ENCODE peak calls at places on chromosomes 12 and 14, in nine cellular contexts. O is NCI-H1092; U is stimulated activated CD4-positive, alpha-beta T cell treated with anti-CD3 and anti-CD28 coated beads, Interleukin-4, amount 100 ng/mL, for 1 hour; S is adrenal gland; Q is NCI-H1436; D is activated CD4-positive, alpha-beta memory T cell treated with anti-CD3 and anti-CD28 coated beads, Interleukin-2, amount 10 ng/mL, durations not matched to agents 7 days and 5 days; I is HCT116; G is NCI-H748 treated with DMSO at 0.1 percent for 48 hours; W is tibial artery. E is an unnamed sample.

GRCh38 chr14:34223302-34224150 is 238.5 kb downstream of the SPTSSA start:
- DNase-seq in O (no peak), G (no peak), W (no peak), I (no peak), Q (no peak), U (no peak), D (no peak), S (no peak), E (no peak)

GRCh38 chr14:23252006-23252405 is 14.3 kb downstream of the RNF212B start:
- DNase-seq in G (no peak), D (no peak), O (no peak), I (no peak), S (no peak), W (no peak), U (no peak), Q (no peak), E (no peak)

GRCh38 chr12:120760349-120761245 is 35.0 kb downstream of the ACADS start:
- DNase-seq in S (no peak), O (no peak), G (no peak), Q (no peak), W (no peak), I (no peak), D (peak; percentile 52), U (no peak), E (no peak)

GRCh38 chr12:6334940-6335450 is 6.9 kb downstream of the TNFRSF1A start:
- DNase-seq in W (no peak), S (no peak), I (no peak), U (no peak), O (no peak), G (no peak), D (no peak), Q (no peak), E (peak; percentile 68)

GRCh38 chr12:15090441-15090840 is 117.6 kb downstream of the PDE6H start:
- DNase-seq in U (no peak), G (no peak), Q (no peak), I (no peak), S (no peak), O (no peak), W (no peak), D (no peak), E (no peak)

GRCh38 chr12:79407671-79408622 is 282.8 kb downstream of the PAWR start:
- DNase-seq in S (peak; percentile 73), U (no peak), I (peak; percentile 63), O (no peak), Q (no peak), D (no peak), W (peak; percentile 70), G (peak; percentile 61), E (peak; percentile 61)

GRCh38 chr12:42696424-42697149 is 107.0 kb upstream of the PRICKLE1 start:
- DNase-seq in U (no peak), D (no peak), Q (no peak), O (no peak), G (no peak), I (no peak), S (peak; percentile 87), W (peak; percentile 88), E (peak; percentile 57)

GRCh38 chr12:54356951-54357356 is 7.3 kb downstream of the GPR84 start:
- DNase-seq in D (no peak), G (no peak), Q (no peak), S (no peak), O (peak; percentile 17), I (no peak), U (no peak), W (no peak), E (no peak)

GRCh38 chr14:98915625-98916024 is 356.4 kb downstream of the BCL11B start:
- DNase-seq in W (no peak), O (no peak), Q (no peak), I (no peak), D (no peak), S (no peak), U (no peak), G (no peak), E (no peak)

GRCh38 chr12:6548556-6549378 is 7.1 kb downstream of the IFFO1 start:
- DNase-seq in Q (no peak), I (no peak), G (no peak), U (no peak), W (no peak), O (no peak), D (no peak), S (peak; percentile 58), E (no peak)

GRCh38 chr12:94222351-94222750 is 74.0 kb downstream of the PLXNC1 start:
- DNase-seq in O (no peak), W (no peak), S (no peak), U (no peak), Q (no peak), G (no peak), D (no peak), I (no peak), E (no peak)

GRCh38 chr12:106953352-106954260 is 2.1 kb upstream of the TMEM263 start:
- DNase-seq in Q (no peak), W (no peak), U (no peak), O (no peak), D (no peak), S (no peak), I (no peak), G (no peak), E (no peak)

GRCh38 chr12:1576410-1577240 is 17.8 kb downstream of the FBXL14 start:
- DNase-seq in Q (no peak), D (no peak), U (no peak), S (peak; percentile 64), G (no peak), I (no peak), W (peak; percentile 72), O (no peak), E (no peak)

GRCh38 chr12:122880668-122881067 is 15.3 kb downstream of the VPS37B start:
- DNase-seq in W (no peak), D (no peak), I (no peak), O (no peak), S (peak; percentile 51), G (no peak), Q (peak; percentile 8), U (no peak), E (peak; percentile 32)

E was measured in left colon.